ENCODE peak calls at places on chromosome 1, in four cellular contexts. Q is IMR-90, V is H9, H is H1. G is an unnamed sample.

GRCh38 chr1:229094476-229095311 is 176.2 kb upstream of the RAB4A start:
- DNase-seq in Q (peak), V (no peak), H (no peak), G (peak)

GRCh38 chr1:219416598-219417238 is 196.2 kb downstream of the ZC3H11B start:
- DNase-seq in Q (peak), V (peak), H (peak), G (peak)

GRCh38 chr1:183144752-183145151 is 41.3 kb upstream of the LAMC2 start:
- DNase-seq in Q (no peak), V (no peak), H (no peak), G (no peak)

GRCh38 chr1:111471012-111471411 is 2.8 kb upstream of the C1orf162 start:
- DNase-seq in Q (no peak), V (no peak), H (no peak), G (no peak)

GRCh38 chr1:66723985-66724384 is 28.3 kb upstream of the DYNLT5 start:
- DNase-seq in Q (peak), V (no peak), H (no peak), G (no peak)

GRCh38 chr1:78830321-78830720 is 176.2 kb downstream of the ADGRL4 start:
- DNase-seq in Q (no peak), V (no peak), H (no peak), G (no peak)

GRCh38 chr1:1677718-1678580 is 14.6 kb downstream of the SLC35E2B start:
- DNase-seq in Q (no peak), V (no peak), H (no peak), G (no peak)

GRCh38 chr1:232943679-232944252 is 6.6 kb upstream of the NTPCR start:
- DNase-seq in Q (no peak), V (no peak), H (no peak), G (no peak)

GRCh38 chr1:105830614-105831146 is 1225.8 kb upstream of the PRMT6 start:
- DNase-seq in Q (no peak), V (no peak), H (no peak), G (no peak)

GRCh38 chr1:157704878-157705277 is 4.3 kb upstream of the FCRL3 start:
- DNase-seq in Q (no peak), V (no peak), H (no peak), G (no peak)

GRCh38 chr1:209756608-209757445 is 974 bp downstream of the TRAF3IP3 start:
- DNase-seq in Q (no peak), V (no peak), H (no peak), G (no peak)

GRCh38 chr1:111285879-111286278 is 4.8 kb upstream of the CHIA start:
- DNase-seq in Q (no peak), V (no peak), H (no peak), G (peak)

GRCh38 chr1:183215936-183216335 is 29.9 kb downstream of the LAMC2 start:
- DNase-seq in Q (no peak), V (no peak), H (no peak), G (no peak)

GRCh38 chr1:230212405-230212936 is 145.4 kb downstream of the GALNT2 start:
- DNase-seq in Q (no peak), V (no peak), H (no peak), G (no peak)

GRCh38 chr1:230210979-230211336 is 143.9 kb downstream of the GALNT2 start:
- DNase-seq in Q (no peak), V (no peak), H (no peak), G (no peak)

GRCh38 chr1:230211436-230212145 is 144.6 kb downstream of the GALNT2 start:
- DNase-seq in Q (no peak), V (no peak), H (no peak), G (no peak)

GRCh38 chr1:230208619-230209261 is 141.7 kb downstream of the GALNT2 start:
- DNase-seq in Q (no peak), V (no peak), H (no peak), G (no peak)

DNA sequence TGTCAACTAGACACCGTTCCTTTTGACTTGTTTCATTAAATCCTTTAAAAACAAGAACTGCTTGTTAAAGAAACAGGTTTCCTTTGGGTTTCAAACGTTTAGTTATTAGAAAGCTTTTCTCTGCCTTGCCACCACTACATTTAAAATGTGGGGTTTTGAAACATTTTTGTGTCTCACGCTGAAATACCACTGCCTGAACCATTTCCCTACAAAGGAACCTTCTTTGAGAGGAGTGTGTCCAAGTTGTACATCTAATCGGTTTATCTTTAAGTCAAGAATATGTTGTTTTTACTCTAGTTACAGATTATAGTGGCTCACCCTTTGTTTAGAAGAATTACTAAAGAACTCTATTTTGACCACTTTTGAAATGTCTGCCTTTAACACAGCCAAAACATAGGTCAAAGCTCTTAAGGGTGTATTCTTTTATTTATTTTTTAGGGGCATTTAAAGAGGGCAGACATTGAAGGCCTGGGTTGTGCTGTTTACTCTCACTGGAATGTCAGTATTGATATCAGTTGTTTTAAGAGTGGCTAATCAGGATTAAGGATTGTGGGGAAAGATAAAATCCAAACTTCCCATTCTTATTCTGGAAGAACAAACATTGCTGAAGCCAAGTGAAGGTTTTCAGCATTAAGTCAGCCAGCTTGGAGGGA is 143.4 kb downstream of the GALNT2 start:
- DNase-seq in Q (peak), V (no peak), H (no peak), G (peak)
- H3K56ac ChIP-seq in Q (no peak), V (no peak), H (no peak), G (no peak)

DNA sequence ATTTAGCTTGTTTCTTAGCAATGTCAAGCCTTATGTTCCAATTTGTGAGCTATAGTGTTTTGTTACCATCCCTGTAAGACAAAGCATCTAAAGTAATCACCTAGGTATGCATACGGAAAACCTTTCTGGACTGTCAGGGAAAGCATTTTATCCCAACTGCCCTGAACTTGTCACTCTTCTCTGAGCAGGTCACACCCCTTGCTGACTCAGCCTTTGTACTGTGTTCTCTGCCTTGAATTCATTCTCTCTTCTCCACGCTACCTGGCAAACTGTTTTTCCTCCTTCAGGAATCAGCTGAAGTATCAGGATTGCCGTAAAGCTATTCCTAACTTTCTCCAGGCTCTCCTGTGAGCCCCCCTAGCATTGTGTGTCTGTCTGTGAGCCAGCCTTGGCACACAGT is 54.2 kb downstream of the PBX1 start:
- DNase-seq in Q (no peak), V (no peak), H (no peak), G (peak)
- H3K4me2 ChIP-seq in Q (no peak), V (no peak), H (no peak), G (no peak)

DNA sequence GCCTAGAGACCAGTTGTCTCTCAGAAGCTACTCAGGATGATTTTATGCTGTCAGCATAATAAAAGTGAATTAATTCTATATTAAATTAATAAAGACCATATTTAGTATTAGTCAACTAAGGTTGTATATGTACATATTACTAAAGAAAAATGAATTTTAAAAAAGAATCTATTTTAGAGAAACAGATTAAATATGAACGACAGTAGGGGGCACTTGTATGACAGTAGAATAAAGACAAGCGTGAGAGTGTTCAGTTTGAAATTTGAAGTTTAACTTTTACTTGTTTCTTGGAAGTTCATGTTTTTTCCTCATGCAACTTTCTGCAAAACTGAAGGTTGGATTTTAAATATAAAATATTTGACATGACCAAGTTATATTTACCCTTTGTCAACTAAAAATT is 67.9 kb upstream of the MACF1 start:
- DNase-seq in Q (no peak), V (no peak), H (no peak), G (no peak)
- H3K56ac ChIP-seq in Q (no peak), V (no peak), H (no peak), G (no peak)

GRCh38 chr1:8477983-8478362 is 160.1 kb downstream of the SLC45A1 start:
- DNase-seq in Q (no peak), V (no peak), H (no peak), G (no peak)
- H3K4me2 ChIP-seq in Q (peak), V (no peak), H (no peak), G (no peak)

G was measured in mesendoderm.